ENCODE peak calls at places on chromosomes 4 and X, in four cellular contexts. T is neural crest cell; Q is Kasumi-1; Z is stimulated activated CD8-positive, alpha-beta memory T cell treated with anti-CD3 and anti-CD28 coated beads, Interleukin-4, amount 100 ng/mL, for 4 hours. I is an unnamed sample.

GRCh38 chr4:2339458-2340271 is 77.8 kb upstream of the MXD4 start:
- DNase-seq in T (no peak), Q (no peak), Z (no peak), I (peak)

GRCh38 chrX:70352473-70352872 is 62.6 kb downstream of the KIF4A start:
- DNase-seq in T (no peak), Q (no peak), Z (no peak), I (no peak)

GRCh38 chrX:6225307-6226052 is 3.2 kb downstream of the NLGN4X start:
- DNase-seq in T (no peak), Q (no peak), Z (no peak), I (no peak)

GRCh38 chrX:12825801-12826200 is 34.6 kb downstream of the PRPS2 start:
- DNase-seq in T (no peak), Q (no peak), Z (no peak), I (no peak)

GRCh38 chrX:133859860-133860259 is 125.5 kb downstream of the GPC3 start:
- DNase-seq in T (no peak), Q (no peak), Z (no peak), I (no peak)

GRCh38 chrX:132876509-132876837 is 82.0 kb downstream of the HS6ST2 start:
- DNase-seq in T (no peak), Q (no peak), Z (no peak), I (no peak)

GRCh38 chr4:48709920-48710319 is 70.2 kb downstream of the FRYL start:
- DNase-seq in T (no peak), Q (no peak), Z (no peak), I (no peak)

GRCh38 chr4:185395255-185395955 is at the start of gene LRP2BP:
- DNase-seq in T (no peak), Q (peak), Z (no peak), I (no peak)

GRCh38 chrX:40011483-40012038 is 86.2 kb downstream of the BCOR start:
- DNase-seq in T (no peak), Q (no peak), Z (no peak), I (no peak)

I was measured in lung.